ENCODE peak calls at places on chromosomes 16 and 17, in five cellular contexts. A is neural progenitor cell, V is astrocyte, R is heart left ventricle, Y is tibial nerve. M is an unnamed sample.

GRCh38 chr16:57764006-57764340 is 28.4 kb downstream of the KATNB1 start:
- DNase-seq in Y (no peak), V (no peak), R (no peak), A (no peak), M (no peak)

GRCh38 chr16:65548470-65548869 is 426.6 kb upstream of the CDH11 start:
- DNase-seq in R (no peak), V (peak; percentile 36), Y (no peak), A (peak; percentile 38), M (no peak)

GRCh38 chr17:49035470-49036269 is 38.5 kb downstream of the IGF2BP1 start:
- DNase-seq in A (peak; percentile 85), Y (no peak), V (no peak), R (no peak), M (peak; percentile 53)

GRCh38 chr16:49596119-49596518 is 222.5 kb downstream of the C16orf78 start:
- DNase-seq in R (no peak), A (peak; percentile 64), Y (no peak), V (peak; percentile 10), M (no peak)

GRCh38 chr17:78383725-78384471 is 5.4 kb downstream of the PGS1 start:
- DNase-seq in A (no peak), Y (no peak), V (peak; percentile 99), R (peak; percentile 68), M (peak; percentile 85)

GRCh38 chr16:65789148-65789545 is 577.3 kb upstream of the CDH5 start:
- DNase-seq in Y (no peak), A (no peak), R (no peak), V (no peak), M (no peak)

GRCh38 chr17:55420776-55421178 is 858 bp downstream of the MMD start:
- DNase-seq in A (peak; percentile 49), R (peak; percentile 66), Y (peak; percentile 23), V (no peak), M (peak; percentile 66)

GRCh38 chr17:83180264-83180995 is 101.0 kb downstream of the METRNL start:
- DNase-seq in A (no peak), R (no peak), V (no peak), Y (peak; percentile 10), M (no peak)

GRCh38 chr17:41133880-41134735 is 6.2 kb downstream of the KRTAP4-6 start:
- DNase-seq in V (peak; percentile 8), Y (no peak), A (no peak), R (no peak), M (no peak)

GRCh38 chr16:84138824-84139627 is 6.0 kb downstream of the HSDL1 start:
- DNase-seq in V (peak; percentile 54), R (no peak), A (peak; percentile 37), Y (no peak), M (peak; percentile 42)

DNA sequence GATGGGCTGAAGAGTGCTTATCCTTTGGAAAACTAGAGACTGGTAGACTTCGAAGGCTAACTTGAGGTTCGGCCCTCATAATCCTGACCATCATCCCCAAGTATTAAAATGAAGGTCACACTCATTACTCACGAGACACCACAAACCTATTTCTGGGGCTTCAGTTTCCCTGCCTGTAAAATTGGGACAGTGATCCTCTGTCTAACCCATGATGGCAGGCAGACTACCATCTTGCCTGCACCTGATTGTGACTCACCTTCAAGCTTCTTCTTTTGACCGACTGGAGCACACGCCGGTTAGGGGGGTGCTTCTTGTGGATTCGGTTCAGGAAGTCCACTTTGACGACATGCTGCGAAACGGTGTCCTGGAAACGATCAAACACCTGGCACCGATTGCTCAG is 14.2 kb upstream of the DHRS13 start:
- DNase-seq in V (no peak), A (no peak), Y (no peak), R (no peak), M (no peak)
- H3K27ac ChIP-seq in V (no peak overlapping the region), A (no peak overlapping the region), Y (no peak overlapping the region), R (no peak overlapping the region), M (peak overlapping the region; percentile 72)

DNA sequence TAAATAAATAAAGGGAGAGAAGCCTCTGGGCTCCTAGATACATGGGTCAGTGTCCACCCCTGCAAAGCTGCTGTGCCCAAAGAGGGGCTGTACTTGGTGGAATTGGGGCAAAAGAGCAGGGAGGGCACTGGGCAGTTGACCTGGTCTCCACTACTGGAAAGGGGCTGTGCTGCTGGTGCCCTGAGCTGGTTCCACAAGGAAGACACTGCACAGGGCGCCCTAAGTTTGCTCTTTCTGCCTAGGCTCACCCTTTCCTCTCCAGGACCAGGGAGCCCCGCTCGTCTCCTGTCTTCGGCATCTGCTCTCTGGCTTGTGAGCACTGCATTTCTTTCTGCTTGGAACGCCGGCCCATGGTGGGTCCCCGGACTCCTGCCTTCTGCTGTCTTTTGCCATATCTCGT is 161.9 kb downstream of the SEC14L1 start:
- DNase-seq in A (no peak), Y (no peak), R (no peak), V (no peak), M (no peak)
- H3K27ac ChIP-seq in A (no peak overlapping the region), Y (no peak overlapping the region), R (no peak overlapping the region), V (no peak overlapping the region), M (no peak overlapping the region)

GRCh38 chr16:3608069-3608468 is 3.3 kb downstream of the SLX4 start:
- DNase-seq in V (no peak), R (no peak), A (no peak), Y (no peak), M (no peak)
- H3K27ac ChIP-seq in V (no peak overlapping the region), R (no peak overlapping the region), A (no peak overlapping the region), Y (no peak overlapping the region), M (no peak overlapping the region)

GRCh38 chr17:50397111-50397918 is at the start of gene LRRC59:
- DNase-seq in A (peak; percentile 89), R (peak; percentile 90), Y (peak; percentile 72), V (peak; percentile 62), M (peak; percentile 91)
- H3K27ac ChIP-seq in A (no peak within 1 kb of the TSS), R (peak within 1 kb of the TSS; percentile 88), Y (peak within 1 kb of the TSS; percentile 71), V (peak within 1 kb of the TSS; percentile 97), M (peak within 1 kb of the TSS; percentile 89)

GRCh38 chr17:44075598-44076293 is 5.2 kb downstream of the G6PC3 start:
- DNase-seq in V (no peak), R (no peak), A (no peak), Y (no peak), M (no peak)

GRCh38 chr17:44079877-44080821 is 9.6 kb downstream of the G6PC3 start:
- DNase-seq in A (no peak), V (no peak), Y (no peak), R (no peak), M (no peak)

GRCh38 chr17:44078412-44078811 is 7.9 kb downstream of the G6PC3 start:
- DNase-seq in Y (no peak), R (no peak), V (no peak), A (no peak), M (no peak)

GRCh38 chr17:44076716-44077594 is 6.4 kb downstream of the G6PC3 start:
- DNase-seq in R (no peak), A (no peak), Y (no peak), V (no peak), M (no peak)

GRCh38 chr17:44077595-44077909 is 7.0 kb downstream of the G6PC3 start:
- DNase-seq in Y (no peak), A (no peak), V (no peak), R (no peak), M (no peak)
- H3K27ac ChIP-seq in Y (no peak overlapping the region), A (no peak overlapping the region), V (no peak overlapping the region), R (no peak overlapping the region), M (no peak overlapping the region)

M was measured in psoas muscle.